ENCODE peak calls at places on chromosomes 7 and 10, in nine cellular contexts. J is lower lobe of right lung; I is AG09309; R is activated CD8-positive, alpha-beta memory T cell treated with anti-CD3 and anti-CD28 coated beads, Interleukin-2, amount 10 ng/mL, durations not matched to agents 7 days and 5 days; W is stimulated activated CD8-positive, alpha-beta memory T cell treated with anti-CD3 and anti-CD28 coated beads, Interleukin-15, amount 100 ng/mL, for 24 hours; C is hepatic stellate cell; O is neuronal stem cell; G is retina; S is CD8-positive, alpha-beta T cell. A is an unnamed sample.

GRCh38 chr10:60389413-60390009 is at the start of gene ANK3:
- DNase-seq in J (no peak), I (no peak), R (no peak), W (no peak), C (no peak), O (no peak), G (peak; percentile 63), S (no peak), A (no peak)

GRCh38 chr10:132861884-132862461 is 76.0 kb upstream of the NKX6-2 start:
- DNase-seq in J (peak; percentile 39), I (no peak), R (no peak), W (no peak), C (no peak), O (no peak), G (peak; percentile 48), S (no peak), A (no peak)

GRCh38 chr10:5470062-5470751 is 29.2 kb downstream of the CALML5 start:
- DNase-seq in J (no peak), I (no peak), R (no peak), W (no peak), C (no peak), O (no peak), G (no peak), S (no peak), A (no peak)

GRCh38 chr7:41918597-41918996 is 215.7 kb upstream of the INHBA start:
- DNase-seq in J (no peak), I (peak; percentile 79), R (no peak), W (no peak), C (no peak), O (no peak), G (no peak), S (no peak), A (peak; percentile 66)

GRCh38 chr7:116138202-116138801 is 72.0 kb upstream of the TES start:
- DNase-seq in J (no peak), I (peak; percentile 14), R (peak; percentile 46), W (no peak), C (peak; percentile 12), O (peak; percentile 48), G (peak; percentile 31), S (no peak), A (peak; percentile 35)

GRCh38 chr10:102226542-102226870 is 407 bp downstream of the ELOVL3 start:
- DNase-seq in J (no peak), I (no peak), R (no peak), W (no peak), C (no peak), O (no peak), G (no peak), S (no peak), A (no peak)

GRCh38 chr10:63716174-63716573 is 195.0 kb downstream of the REEP3 start:
- DNase-seq in J (no peak), I (no peak), R (no peak), W (no peak), C (no peak), O (no peak), G (no peak), S (no peak), A (no peak)

GRCh38 chr7:100082978-100083377 is 1.5 kb upstream of the ZNF3 start:
- DNase-seq in J (no peak), I (no peak), R (no peak), W (no peak), C (no peak), O (no peak), G (no peak), S (no peak), A (no peak)

GRCh38 chr7:147593271-147594057 is 997.1 kb upstream of the C7orf33 start:
- DNase-seq in J (no peak), I (no peak), R (no peak), W (no peak), C (no peak), O (no peak), G (no peak), S (no peak), A (no peak)

GRCh38 chr10:62817763-62818425 is 1.7 kb upstream of the EGR2 start:
- DNase-seq in J (peak; percentile 88), I (no peak), R (peak; percentile 76), W (no peak), C (peak; percentile 84), O (peak; percentile 78), G (peak; percentile 90), S (peak; percentile 55), A (no peak)

GRCh38 chr10:61950449-61951143 is 49.1 kb downstream of the ARID5B start:
- DNase-seq in J (no peak), I (no peak), R (no peak), W (no peak), C (no peak), O (no peak), G (no peak), S (no peak), A (no peak)

GRCh38 chr10:94208315-94208714 is 154.4 kb downstream of the NOC3L start:
- DNase-seq in J (no peak), I (no peak), R (no peak), W (no peak), C (no peak), O (no peak), G (no peak), S (no peak), A (no peak)

GRCh38 chr10:95337761-95338160 is 47.0 kb upstream of the PDLIM1 start:
- DNase-seq in J (no peak), I (no peak), R (no peak), W (no peak), C (no peak), O (no peak), G (no peak), S (no peak), A (no peak)

GRCh38 chr7:76260171-76260703 is 42.2 kb upstream of the HSPB1 start:
- DNase-seq in J (no peak), I (no peak), R (peak; percentile 63), W (peak; percentile 27), C (peak; percentile 43), O (peak; percentile 92), G (no peak), S (no peak), A (no peak)

GRCh38 chr7:158672975-158673374 is 31.6 kb downstream of the NCAPG2 start:
- DNase-seq in J (no peak), I (no peak), R (no peak), W (no peak), C (no peak), O (no peak), G (no peak), S (no peak), A (no peak)

GRCh38 chr7:84042110-84042539 is 152.5 kb downstream of the SEMA3A start:
- DNase-seq in J (no peak), I (peak; percentile 38), R (no peak), W (no peak), C (no peak), O (no peak), G (peak; percentile 16), S (no peak), A (peak; percentile 71)

GRCh38 chr7:151680810-151681209 is 161.1 kb upstream of the RHEB start:
- DNase-seq in J (no peak), I (no peak), R (no peak), W (no peak), C (no peak), O (no peak), G (no peak), S (no peak), A (no peak)